ENCODE peak calls at places on chromosomes 3 and 15, in five cellular contexts. One of them, this sample, is unnamed.

GRCh38 chr3:27591811-27592210 is 107.6 kb upstream of the SLC4A7 start:
- DNase-seq in dorsolateral prefrontal cortex: no peak
- DNase-seq in fibroblast of mammary gland: no peak
- DNase-seq in coronary artery: no peak
- DNase-seq in PC-3: no peak
- DNase-seq in this sample: no peak

GRCh38 chr15:37995461-37996347 is 61.3 kb downstream of the TMCO5A start:
- DNase-seq in dorsolateral prefrontal cortex: no peak
- DNase-seq in fibroblast of mammary gland: peak
- DNase-seq in coronary artery: no peak
- DNase-seq in PC-3: peak
- DNase-seq in this sample: peak

GRCh38 chr3:43180027-43180426 is 74.1 kb upstream of the POMGNT2 start:
- DNase-seq in dorsolateral prefrontal cortex: no peak
- DNase-seq in fibroblast of mammary gland: peak
- DNase-seq in coronary artery: no peak
- DNase-seq in PC-3: peak
- DNase-seq in this sample: peak

GRCh38 chr15:63583027-63583426 is 14.2 kb upstream of the FBXL22 start:
- DNase-seq in dorsolateral prefrontal cortex: no peak
- DNase-seq in fibroblast of mammary gland: peak
- DNase-seq in coronary artery: no peak
- DNase-seq in PC-3: peak
- DNase-seq in this sample: peak

GRCh38 chr15:67059127-67059553 is 6.3 kb upstream of the SMAD3 start:
- DNase-seq in dorsolateral prefrontal cortex: no peak
- DNase-seq in fibroblast of mammary gland: no peak
- DNase-seq in coronary artery: no peak
- DNase-seq in PC-3: no peak
- DNase-seq in this sample: no peak

GRCh38 chr15:90059208-90059985 is 42.9 kb downstream of the IDH2 start:
- DNase-seq in dorsolateral prefrontal cortex: no peak
- DNase-seq in fibroblast of mammary gland: no peak
- DNase-seq in coronary artery: no peak
- DNase-seq in PC-3: no peak
- DNase-seq in this sample: peak

GRCh38 chr3:44955917-44956316 is 20.1 kb downstream of the ZDHHC3 start:
- DNase-seq in dorsolateral prefrontal cortex: no peak
- DNase-seq in fibroblast of mammary gland: no peak
- DNase-seq in coronary artery: no peak
- DNase-seq in PC-3: no peak
- DNase-seq in this sample: no peak

GRCh38 chr3:179715582-179715981 is 62.7 kb downstream of the USP13 start:
- DNase-seq in dorsolateral prefrontal cortex: no peak
- DNase-seq in fibroblast of mammary gland: no peak
- DNase-seq in coronary artery: no peak
- DNase-seq in PC-3: no peak
- DNase-seq in this sample: peak

GRCh38 chr15:92323480-92323879 is 70.2 kb upstream of the ST8SIA2 start:
- DNase-seq in dorsolateral prefrontal cortex: no peak
- DNase-seq in fibroblast of mammary gland: no peak
- DNase-seq in coronary artery: no peak
- DNase-seq in PC-3: no peak
- DNase-seq in this sample: no peak

GRCh38 chr3:124512881-124513609 is 217.2 kb upstream of the UMPS start:
- DNase-seq in dorsolateral prefrontal cortex: no peak
- DNase-seq in fibroblast of mammary gland: no peak
- DNase-seq in coronary artery: no peak
- DNase-seq in PC-3: peak
- DNase-seq in this sample: no peak

GRCh38 chr3:43473737-43474136 is 148.1 kb downstream of the ANO10 start:
- DNase-seq in dorsolateral prefrontal cortex: no peak
- DNase-seq in fibroblast of mammary gland: no peak
- DNase-seq in coronary artery: no peak
- DNase-seq in PC-3: no peak
- DNase-seq in this sample: no peak

GRCh38 chr3:128447561-128448013 is 19.1 kb downstream of the DNAJB8 start:
- DNase-seq in dorsolateral prefrontal cortex: no peak
- DNase-seq in fibroblast of mammary gland: no peak
- DNase-seq in coronary artery: no peak
- DNase-seq in PC-3: no peak
- DNase-seq in this sample: no peak

GRCh38 chr3:31704651-31705179 is 172.0 kb downstream of the STT3B start:
- DNase-seq in dorsolateral prefrontal cortex: no peak
- DNase-seq in fibroblast of mammary gland: peak
- DNase-seq in coronary artery: no peak
- DNase-seq in PC-3: peak
- DNase-seq in this sample: peak

GRCh38 chr3:66997560-66998074 is 490 bp upstream of the KBTBD8 start:
- DNase-seq in dorsolateral prefrontal cortex: peak
- DNase-seq in fibroblast of mammary gland: peak
- DNase-seq in coronary artery: no peak
- DNase-seq in PC-3: no peak
- DNase-seq in this sample: no peak
- H3K4me3 ChIP-seq in dorsolateral prefrontal cortex: peak
- H3K4me3 ChIP-seq in fibroblast of mammary gland: peak
- H3K4me3 ChIP-seq in coronary artery: peak
- H3K4me3 ChIP-seq in PC-3: peak
- H3K4me3 ChIP-seq in this sample: peak

DNA sequence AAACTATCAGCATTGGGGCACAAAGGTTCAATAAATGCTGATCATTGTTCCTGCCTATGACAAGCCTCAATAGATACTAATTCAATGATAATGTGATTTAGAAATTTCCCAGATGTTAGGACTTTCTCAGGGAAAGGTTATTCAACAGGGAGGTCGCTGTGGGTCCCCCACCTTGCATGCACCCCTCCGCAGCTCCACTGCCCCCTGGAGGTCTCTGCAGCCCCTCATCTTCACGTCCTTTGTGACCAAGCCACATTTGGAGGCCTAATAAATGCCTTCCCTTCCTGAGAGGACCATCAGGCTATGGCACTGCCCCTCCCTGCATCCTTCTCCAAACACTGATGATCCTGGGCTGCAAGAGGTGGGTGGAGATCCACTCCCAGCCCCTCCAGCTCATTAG is 50.2 kb downstream of the NOX5 start:
- DNase-seq in dorsolateral prefrontal cortex: no peak
- DNase-seq in fibroblast of mammary gland: no peak
- DNase-seq in coronary artery: no peak
- DNase-seq in PC-3: no peak
- DNase-seq in this sample: no peak
- TF ChIP-seq CTCF in dorsolateral prefrontal cortex: no peak
- TF ChIP-seq CTCF in fibroblast of mammary gland: no peak
- TF ChIP-seq CTCF in coronary artery: no peak
- TF ChIP-seq CTCF in PC-3: no peak
- TF ChIP-seq CTCF in this sample: no peak

DNA sequence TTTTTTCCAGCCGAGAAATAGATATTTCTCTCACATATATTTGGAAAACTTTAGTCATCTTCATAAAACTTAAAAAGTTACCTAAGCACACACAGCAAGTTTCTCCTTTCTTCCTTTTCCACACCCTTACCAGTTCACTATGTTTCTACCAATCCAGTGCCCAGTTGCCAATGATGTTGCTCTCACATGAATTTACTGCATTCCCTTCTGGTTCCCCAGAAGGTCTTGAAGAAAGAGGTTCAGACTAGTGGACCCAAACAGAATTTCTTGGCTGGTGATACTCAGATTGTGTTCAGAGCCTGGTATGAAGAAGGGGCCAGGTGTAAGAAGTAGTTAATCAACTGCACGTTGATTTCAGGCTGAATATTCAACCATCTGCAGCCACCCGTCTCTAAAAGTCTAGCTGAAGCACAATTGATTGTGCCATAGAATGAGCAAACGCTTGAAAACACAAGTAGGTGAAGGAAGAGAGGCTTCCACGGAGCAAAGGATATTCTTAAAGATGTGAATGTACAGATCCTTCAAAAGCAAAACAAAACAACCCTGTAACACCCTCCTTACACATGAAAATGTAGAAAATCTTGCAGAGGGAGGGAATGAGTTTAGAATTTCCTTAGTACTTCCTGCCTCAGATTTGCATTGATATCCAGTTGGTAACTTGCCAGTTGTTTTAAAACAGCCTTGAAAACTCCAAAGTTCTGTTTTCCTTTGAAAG is 4.6 kb downstream of the RBMS3 start:
- DNase-seq in dorsolateral prefrontal cortex: no peak
- DNase-seq in fibroblast of mammary gland: peak
- DNase-seq in coronary artery: no peak
- DNase-seq in PC-3: peak
- DNase-seq in this sample: peak
- H3K4me3 ChIP-seq in dorsolateral prefrontal cortex: no peak
- H3K4me3 ChIP-seq in fibroblast of mammary gland: peak
- H3K4me3 ChIP-seq in coronary artery: peak
- H3K4me3 ChIP-seq in PC-3: peak
- H3K4me3 ChIP-seq in this sample: peak

DNA sequence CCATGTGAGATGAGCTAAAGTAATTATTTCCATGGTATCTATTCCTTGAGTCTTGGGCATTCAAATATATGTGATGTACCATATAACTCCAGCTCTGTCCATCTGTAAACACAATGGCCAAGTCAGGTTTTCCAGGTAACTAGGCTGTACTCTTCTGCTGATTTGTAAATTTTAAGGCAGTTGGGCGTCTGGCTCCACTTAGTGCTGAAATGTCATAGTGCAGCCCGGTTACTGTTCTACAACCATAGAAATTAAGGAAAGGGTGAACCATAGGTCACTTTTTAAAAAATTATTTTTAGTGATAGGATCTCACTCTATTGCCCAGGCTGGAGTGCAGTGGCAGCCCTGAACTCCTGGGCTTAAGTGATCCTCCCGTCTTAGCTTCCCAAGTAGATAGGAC is 44.7 kb upstream of the GOLM2 start:
- DNase-seq in dorsolateral prefrontal cortex: no peak
- DNase-seq in fibroblast of mammary gland: no peak
- DNase-seq in coronary artery: no peak
- DNase-seq in PC-3: peak
- DNase-seq in this sample: no peak
- TF ChIP-seq CTCF in dorsolateral prefrontal cortex: peak
- TF ChIP-seq CTCF in fibroblast of mammary gland: peak
- TF ChIP-seq CTCF in coronary artery: no peak
- TF ChIP-seq CTCF in PC-3: peak
- TF ChIP-seq CTCF in this sample: peak

GRCh38 chr3:191282262-191283215 is 46.7 kb upstream of the CCDC50 start:
- DNase-seq in dorsolateral prefrontal cortex: no peak
- DNase-seq in fibroblast of mammary gland: peak
- DNase-seq in coronary artery: no peak
- DNase-seq in PC-3: peak
- DNase-seq in this sample: no peak

GRCh38 chr3:191280111-191280510 is 49.1 kb upstream of the CCDC50 start:
- DNase-seq in dorsolateral prefrontal cortex: no peak
- DNase-seq in fibroblast of mammary gland: no peak
- DNase-seq in coronary artery: no peak
- DNase-seq in PC-3: no peak
- DNase-seq in this sample: no peak

DNA sequence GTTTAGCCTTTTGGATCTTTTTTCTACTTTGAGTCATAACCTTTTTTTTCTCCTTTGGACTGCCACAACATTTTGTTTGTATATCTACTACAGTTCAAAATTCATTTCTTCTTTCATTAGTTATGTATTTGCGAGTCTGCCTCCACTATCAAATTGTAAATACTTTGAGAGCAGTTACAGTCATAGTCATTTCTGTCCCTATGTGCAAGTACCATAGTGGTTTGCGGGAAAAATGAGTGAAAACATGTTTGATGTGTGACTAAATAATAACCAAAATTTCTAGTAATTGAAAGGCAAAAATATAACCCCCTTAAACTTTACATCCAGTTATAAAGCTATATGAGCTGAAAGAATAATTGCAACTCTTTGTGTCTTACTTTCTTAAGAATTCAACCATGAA is 45.8 kb upstream of the CCDC50 start:
- DNase-seq in dorsolateral prefrontal cortex: no peak
- DNase-seq in fibroblast of mammary gland: no peak
- DNase-seq in coronary artery: no peak
- DNase-seq in PC-3: no peak
- DNase-seq in this sample: no peak
- H3K4me3 ChIP-seq in dorsolateral prefrontal cortex: no peak
- H3K4me3 ChIP-seq in fibroblast of mammary gland: no peak
- H3K4me3 ChIP-seq in coronary artery: no peak
- H3K4me3 ChIP-seq in PC-3: no peak
- H3K4me3 ChIP-seq in this sample: no peak

GRCh38 chr3:147244397-147244796 is 161.9 kb downstream of the ZIC4 start:
- DNase-seq in dorsolateral prefrontal cortex: no peak
- DNase-seq in fibroblast of mammary gland: no peak
- DNase-seq in coronary artery: no peak
- DNase-seq in PC-3: peak
- DNase-seq in this sample: no peak
- TF ChIP-seq CTCF in dorsolateral prefrontal cortex: no peak
- TF ChIP-seq CTCF in fibroblast of mammary gland: no peak
- TF ChIP-seq CTCF in coronary artery: no peak
- TF ChIP-seq CTCF in PC-3: no peak
- TF ChIP-seq CTCF in this sample: no peak

GRCh38 chr15:45454825-45455224 is 67.7 kb downstream of the SLC30A4 start:
- DNase-seq in dorsolateral prefrontal cortex: peak
- DNase-seq in fibroblast of mammary gland: peak
- DNase-seq in coronary artery: no peak
- DNase-seq in PC-3: peak
- DNase-seq in this sample: peak
- H3K4me3 ChIP-seq in dorsolateral prefrontal cortex: no peak
- H3K4me3 ChIP-seq in fibroblast of mammary gland: no peak
- H3K4me3 ChIP-seq in coronary artery: no peak
- H3K4me3 ChIP-seq in PC-3: peak
- H3K4me3 ChIP-seq in this sample: peak

GRCh38 chr3:197854596-197855343 is 63.7 kb downstream of the LRCH3 start:
- DNase-seq in dorsolateral prefrontal cortex: no peak
- DNase-seq in fibroblast of mammary gland: peak
- DNase-seq in coronary artery: no peak
- DNase-seq in PC-3: peak
- DNase-seq in this sample: peak
- TF ChIP-seq CTCF in dorsolateral prefrontal cortex: no peak
- TF ChIP-seq CTCF in fibroblast of mammary gland: no peak
- TF ChIP-seq CTCF in coronary artery: no peak
- TF ChIP-seq CTCF in PC-3: no peak
- TF ChIP-seq CTCF in this sample: no peak